ENCODE peak calls at places on chromosomes 13 and 19, in eight cellular contexts. O is Peyer's patch; Y is H54; H is HCT116; P is naive thymus-derived CD8-positive, alpha-beta T cell; R is epithelial cell of proximal tubule; S is stimulated activated CD8-positive, alpha-beta memory T cell treated with anti-CD3 and anti-CD28 coated beads, Interleukin-4, amount 100 ng/mL, for 24 hours; X is mammary epithelial cell. B is an unnamed sample.

GRCh38 chr13:47672982-47673670 is 327.9 kb downstream of the SUCLA2 start:
- DNase-seq in S (no peak), H (no peak), R (no peak), X (peak; percentile 32), Y (no peak), P (no peak), O (no peak), B (no peak)

GRCh38 chr19:3818918-3819317 is 32.7 kb upstream of the MATK start:
- DNase-seq in P (no peak), X (no peak), R (no peak), Y (no peak), S (no peak), H (no peak), O (no peak), B (no peak)

GRCh38 chr19:5230730-5231555 is 109.7 kb downstream of the PTPRS start:
- DNase-seq in S (no peak), Y (no peak), X (no peak), R (no peak), O (no peak), P (no peak), H (no peak), B (no peak)

GRCh38 chr19:2140193-2140545 is 11.2 kb downstream of the AP3D1 start:
- DNase-seq in S (no peak), R (no peak), X (no peak), O (no peak), Y (no peak), H (no peak), P (no peak), B (no peak)

GRCh38 chr13:107421028-107421427 is 794.3 kb downstream of the LIG4 start:
- DNase-seq in Y (no peak), R (no peak), P (no peak), O (no peak), H (no peak), X (no peak), S (no peak), B (no peak)

GRCh38 chr13:28564030-28564429 is 69.1 kb upstream of the FLT1 start:
- DNase-seq in P (no peak), H (no peak), X (peak; percentile 74), S (no peak), R (no peak), Y (no peak), O (no peak), B (peak; percentile 83)

GRCh38 chr13:20232556-20233277 is 598 bp upstream of the GJB6 start:
- DNase-seq in O (no peak), R (no peak), P (no peak), H (no peak), X (no peak), S (no peak), Y (no peak), B (no peak)

GRCh38 chr13:32984857-32985626 is 31.2 kb upstream of the KL start:
- DNase-seq in Y (no peak), S (no peak), O (no peak), P (no peak), H (no peak), X (no peak), R (no peak), B (no peak)

GRCh38 chr13:56216221-56216620 is 924.5 kb upstream of the PRR20A start:
- DNase-seq in S (no peak), O (no peak), R (no peak), Y (no peak), X (no peak), H (no peak), P (no peak), B (no peak)

GRCh38 chr13:107866666-107867623 is 348.4 kb downstream of the LIG4 start:
- DNase-seq in X (peak; percentile 14), O (no peak), P (no peak), Y (peak; percentile 89), H (no peak), S (no peak), R (no peak), B (no peak)

GRCh38 chr19:1566392-1567115 is 1.6 kb downstream of the MEX3D start:
- DNase-seq in R (no peak), O (no peak), Y (peak; percentile 92), H (no peak), X (peak; percentile 77), P (no peak), S (no peak), B (peak; percentile 76)

GRCh38 chr13:23449386-23450162 is 16.1 kb upstream of the SACS start:
- DNase-seq in Y (no peak), S (no peak), X (no peak), O (no peak), H (no peak), P (no peak), R (no peak), B (no peak)

GRCh38 chr19:34172661-34173144 is 399 bp downstream of the LSM14A start:
- DNase-seq in P (peak; percentile 19), S (no peak), X (no peak), Y (peak; percentile 34), R (no peak), O (peak; percentile 30), H (no peak), B (no peak)

GRCh38 chr19:33815410-33816340 is 19.0 kb downstream of the KCTD15 start:
- DNase-seq in Y (no peak), O (no peak), R (no peak), S (no peak), X (peak; percentile 26), P (no peak), H (no peak), B (no peak)

GRCh38 chr19:38642176-38642575 is 5.3 kb upstream of the ACTN4 start:
- DNase-seq in R (no peak), S (no peak), H (no peak), X (no peak), P (no peak), O (no peak), Y (no peak), B (no peak)

GRCh38 chr13:42847891-42848663 is 66.7 kb downstream of the FAM216B start:
- DNase-seq in X (no peak), Y (no peak), O (no peak), H (no peak), S (no peak), R (no peak), P (no peak), B (no peak)

GRCh38 chr13:63190742-63191141 is 1775.1 kb upstream of the PCDH20 start:
- DNase-seq in R (peak; percentile 59), H (no peak), X (no peak), O (no peak), S (no peak), Y (no peak), P (no peak), B (no peak)

GRCh38 chr13:31890946-31891345 is 140.6 kb upstream of the FRY start:
- DNase-seq in O (no peak), P (no peak), Y (no peak), X (no peak), R (no peak), S (no peak), H (no peak), B (no peak)

GRCh38 chr19:49893135-49893534 is 3.6 kb downstream of the IL4I1 start:
- DNase-seq in R (no peak), O (no peak), X (no peak), P (no peak), S (no peak), H (no peak), Y (no peak), B (no peak)

GRCh38 chr19:6530385-6531162 is at the start of gene TNFSF9:
- DNase-seq in H (peak; percentile 70), P (peak; percentile 55), R (peak; percentile 33), O (peak; percentile 89), X (peak; percentile 87), Y (peak; percentile 73), S (peak; percentile 78), B (peak; percentile 91)

GRCh38 chr19:6229951-6230712 is 49.6 kb downstream of the MLLT1 start:
- DNase-seq in Y (no peak), P (no peak), X (no peak), H (peak; percentile 4), R (no peak), O (no peak), S (no peak), B (no peak)

GRCh38 chr13:98103942-98104880 is 38.7 kb upstream of the FARP1 start:
- DNase-seq in P (no peak), Y (no peak), X (peak; percentile 9), H (no peak), O (no peak), R (no peak), S (no peak), B (no peak)

GRCh38 chr13:113297370-113297871 is 382 bp downstream of the LAMP1 start:
- DNase-seq in S (peak; percentile 33), R (no peak), Y (no peak), O (peak; percentile 48), X (peak; percentile 49), H (no peak), P (peak; percentile 34), B (no peak)

B was measured in mucosa of gallbladder.